ENCODE peak calls at places on chromosomes 4 and X, in eight cellular contexts. M, X, F, I, G, Q, Z and L are unnamed samples.

GRCh38 chr4:142567199-142567598 is 278.9 kb downstream of the INPP4B start:
- DNase-seq in M (peak), X (no peak), F (no peak), I (peak), G (peak), Q (no peak), Z (peak), L (peak)

GRCh38 chrX:151713859-151714258 is 2.0 kb upstream of the FATE1 start:
- DNase-seq in M (peak), X (no peak), F (peak), I (peak), G (peak), Q (no peak), Z (peak), L (no peak)

GRCh38 chrX:16120431-16120830 is 2.9 kb upstream of the GRPR start:
- DNase-seq in M (no peak), X (no peak), F (no peak), I (no peak), G (no peak), Q (no peak), Z (no peak), L (no peak)

GRCh38 chr4:83179205-83179604 is 64.7 kb upstream of the PLAC8 start:
- DNase-seq in M (no peak), X (no peak), F (no peak), I (no peak), G (no peak), Q (no peak), Z (no peak), L (no peak)

GRCh38 chr4:80128941-80129340 is 55.9 kb upstream of the ANTXR2 start:
- DNase-seq in M (no peak), X (no peak), F (no peak), I (no peak), G (no peak), Q (no peak), Z (no peak), L (no peak)

GRCh38 chr4:47664051-47664826 is 173.6 kb downstream of the CORIN start:
- DNase-seq in M (no peak), X (no peak), F (no peak), I (no peak), G (no peak), Q (no peak), Z (no peak), L (no peak)

GRCh38 chr4:65924843-65925242 is 254.6 kb upstream of the EPHA5 start:
- DNase-seq in M (no peak), X (no peak), F (no peak), I (no peak), G (no peak), Q (no peak), Z (no peak), L (no peak)

GRCh38 chr4:28973591-28974350 is 1746.4 kb upstream of the PCDH7 start:
- DNase-seq in M (peak), X (no peak), F (no peak), I (peak), G (no peak), Q (no peak), Z (no peak), L (no peak)

GRCh38 chr4:80608285-80608980 is 272.9 kb downstream of the CFAP299 start:
- DNase-seq in M (no peak), X (no peak), F (no peak), I (no peak), G (no peak), Q (no peak), Z (no peak), L (no peak)

GRCh38 chrX:50000937-50001542 is 78.6 kb downstream of the CLCN5 start:
- DNase-seq in M (no peak), X (no peak), F (no peak), I (no peak), G (no peak), Q (no peak), Z (no peak), L (no peak)

GRCh38 chr4:183177001-183177400 is 77.9 kb downstream of the WWC2 start:
- DNase-seq in M (no peak), X (no peak), F (no peak), I (peak), G (no peak), Q (no peak), Z (no peak), L (no peak)

GRCh38 chr4:13527983-13528822 is 16.1 kb downstream of the NKX3-2 start:
- DNase-seq in M (no peak), X (no peak), F (no peak), I (no peak), G (no peak), Q (no peak), Z (peak), L (no peak)

GRCh38 chr4:79445371-79445781 is 37.3 kb upstream of the GK2 start:
- DNase-seq in M (no peak), X (no peak), F (no peak), I (no peak), G (no peak), Q (no peak), Z (no peak), L (no peak)

GRCh38 chr4:40046311-40046980 is 10.2 kb upstream of the N4BP2 start:
- DNase-seq in M (peak), X (no peak), F (peak), I (peak), G (no peak), Q (no peak), Z (no peak), L (no peak)

GRCh38 chr4:53702334-53703266 is 111.3 kb upstream of the LNX1 start:
- DNase-seq in M (peak), X (peak), F (peak), I (peak), G (peak), Q (peak), Z (peak), L (no peak)

GRCh38 chr4:123638834-123639233 is 242.2 kb downstream of the SPRY1 start:
- DNase-seq in M (no peak), X (no peak), F (no peak), I (no peak), G (no peak), Q (no peak), Z (no peak), L (no peak)

GRCh38 chr4:2792711-2793577 is at the start of gene SH3BP2:
- DNase-seq in M (peak), X (no peak), F (peak), I (peak), G (peak), Q (no peak), Z (no peak), L (peak)

GRCh38 chr4:10347815-10348214 is 109.4 kb downstream of the ZNF518B start:
- DNase-seq in M (no peak), X (no peak), F (no peak), I (no peak), G (no peak), Q (no peak), Z (no peak), L (no peak)